ENCODE peak calls at places on chromosomes 12 and 14, in four cellular contexts. M is neural progenitor cell, R is thoracic aorta, O is cardiac muscle cell. J is an unnamed sample. For H3K4me1, the result is how much of the 10 kb centered on the place peaks cover.

GRCh38 chr14:103989034-103989433 is 46.7 kb upstream of the RD3L start:
- DNase-seq in M (no peak), O (no peak), R (no peak), J (no peak)

GRCh38 chr12:75665216-75665615 is 153.8 kb upstream of the KRR1 start:
- DNase-seq in M (no peak), R (no peak), O (no peak), J (no peak)

GRCh38 chr12:12032260-12032761 is 38.4 kb upstream of the BCL2L14 start:
- DNase-seq in R (no peak), M (no peak), O (no peak), J (no peak)

GRCh38 chr14:69573841-69574265 is 818 bp downstream of the CCDC177 start:
- DNase-seq in R (no peak), O (peak), M (peak), J (no peak)

GRCh38 chr12:77161944-77162343 is 96.6 kb upstream of the E2F7 start:
- DNase-seq in O (no peak), M (peak), R (no peak), J (no peak)

GRCh38 chr12:8922544-8922943 is 8.2 kb downstream of the PHC1 start:
- DNase-seq in M (no peak), O (no peak), R (no peak), J (no peak)

GRCh38 chr14:86532219-86532618 is 1002.3 kb downstream of the FLRT2 start:
- DNase-seq in M (no peak), O (peak), R (no peak), J (no peak)

GRCh38 chr14:22882529-22883190 is 362 bp upstream of the REM2 start:
- DNase-seq in R (no peak), M (peak), O (peak), J (peak)

DNA sequence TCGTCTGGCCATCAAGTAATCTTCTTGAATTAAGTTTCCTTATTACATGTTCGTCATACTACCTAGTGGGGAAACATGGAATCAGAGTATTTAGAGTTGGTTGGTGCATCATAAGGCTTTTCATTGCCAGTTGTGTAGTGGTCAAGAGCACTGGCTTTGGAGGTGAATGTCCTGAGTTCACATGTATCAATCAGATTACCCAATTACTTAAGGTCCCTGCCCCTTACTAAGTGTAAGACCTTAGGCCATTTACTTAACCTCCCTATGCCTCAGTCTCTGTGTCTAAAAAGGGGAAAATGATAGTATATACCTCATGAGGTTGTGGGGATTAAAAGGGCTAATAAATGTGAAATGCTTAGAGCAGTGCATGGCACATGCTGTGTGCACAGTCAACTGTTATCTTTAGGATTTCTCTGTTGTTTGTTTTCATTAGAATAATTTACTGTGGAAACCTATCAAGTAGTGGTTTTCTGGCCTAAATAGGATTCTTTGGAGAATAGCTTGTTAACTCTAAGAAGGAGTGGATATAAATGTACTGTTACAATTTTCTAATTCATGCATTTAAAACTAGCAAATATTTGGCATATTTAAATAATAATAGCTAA is 27.0 kb downstream of the MSRB3 start:
- DNase-seq in R (no peak), O (no peak), M (no peak), J (no peak)
- H3K4me1 ChIP-seq in R (half or more), O (under half), M (under half), J (under half)

DNA sequence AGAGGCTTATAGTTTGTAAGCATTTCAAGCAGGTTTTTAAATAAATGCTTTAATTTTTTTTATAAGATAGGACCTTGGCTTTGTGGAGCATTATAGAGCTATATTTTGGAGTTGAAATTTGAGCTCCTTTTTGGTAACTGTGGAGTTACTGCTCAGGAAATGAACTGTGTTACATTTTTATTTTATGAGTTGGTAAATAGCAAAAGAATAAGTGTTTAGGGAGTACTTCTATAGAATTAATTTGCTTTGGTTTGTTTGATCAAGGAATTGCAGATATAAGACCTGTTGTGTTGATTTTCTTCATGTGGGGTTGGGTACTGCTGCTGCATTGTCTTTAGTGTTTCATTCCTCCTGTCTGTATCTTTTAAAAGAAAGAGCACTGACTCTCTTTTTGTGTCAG is 3.5 kb downstream of the ATP2A2 start:
- DNase-seq in R (no peak), O (no peak), M (no peak), J (no peak)
- H3K4me3 ChIP-seq in R (peak), O (peak), M (peak), J (peak)

GRCh38 chr12:54977857-54978256 is 6.7 kb downstream of the TESPA1 start:
- DNase-seq in R (no peak), M (no peak), O (no peak), J (no peak)

GRCh38 chr12:54975875-54976274 is 8.7 kb downstream of the TESPA1 start:
- DNase-seq in M (no peak), O (no peak), R (no peak), J (no peak)

GRCh38 chr12:54974281-54974680 is 10.3 kb downstream of the TESPA1 start:
- DNase-seq in O (no peak), M (no peak), R (no peak), J (no peak)

GRCh38 chr12:54977155-54977554 is 7.4 kb downstream of the TESPA1 start:
- DNase-seq in O (peak), M (no peak), R (no peak), J (no peak)

GRCh38 chr12:54975272-54975671 is 9.3 kb downstream of the TESPA1 start:
- DNase-seq in O (no peak), M (no peak), R (no peak), J (no peak)
- H3K27ac ChIP-seq in O (no peak), M (no peak), R (no peak), J (no peak)

GRCh38 chr14:99205086-99205688 is 66.8 kb downstream of the BCL11B start:
- DNase-seq in O (no peak), M (no peak), R (no peak), J (no peak)
- H3K4me1 ChIP-seq in O (under half), M (under half), R (under half), J (under half)

GRCh38 chr14:68369289-68369925 is 423.5 kb downstream of the ZFP36L1 start:
- DNase-seq in M (no peak), O (no peak), R (no peak), J (no peak)
- H3K4me3 ChIP-seq in M (no peak), O (no peak), R (no peak), J (no peak)

DNA sequence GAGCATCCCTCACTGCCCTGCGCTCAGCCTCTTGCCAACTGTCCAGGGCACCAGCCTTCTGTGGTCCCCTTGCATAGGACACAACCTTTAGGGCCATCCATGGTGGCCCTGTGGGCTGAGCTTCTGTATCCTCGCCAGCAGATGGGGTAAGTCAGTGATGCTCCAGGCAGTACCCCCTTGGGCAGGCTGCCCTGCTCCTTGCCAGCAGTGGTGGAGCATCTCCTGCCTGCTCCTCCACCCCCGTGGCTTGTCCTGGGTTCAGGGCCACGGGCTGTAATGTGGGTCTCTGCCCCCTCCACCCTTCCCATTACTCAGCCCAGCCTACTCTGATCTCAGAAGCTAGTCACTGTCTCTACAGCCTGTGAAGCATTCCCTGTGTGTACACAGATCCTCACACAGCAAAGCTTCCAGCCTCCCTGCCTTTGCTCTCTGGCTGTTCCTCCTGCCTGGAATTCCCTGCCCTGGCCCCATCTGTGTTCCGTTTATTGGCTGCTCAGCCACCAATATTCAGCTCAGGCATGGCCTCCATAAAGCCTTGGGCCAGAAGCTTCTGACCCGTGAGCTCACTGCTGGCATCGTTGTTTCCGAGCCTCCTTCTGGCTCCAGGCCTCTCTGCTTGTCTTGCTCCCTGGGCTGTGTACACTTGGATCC is 177.2 kb upstream of the PRMT8 start:
- DNase-seq in M (peak), R (no peak), O (peak), J (no peak)
- H3K27ac ChIP-seq in M (no peak), R (no peak), O (no peak), J (no peak)

GRCh38 chr14:24965578-24965933 is 84.4 kb downstream of the STXBP6 start:
- DNase-seq in O (no peak), M (no peak), R (no peak), J (no peak)

GRCh38 chr14:24971255-24971654 is 78.7 kb downstream of the STXBP6 start:
- DNase-seq in R (no peak), O (no peak), M (no peak), J (no peak)

GRCh38 chr14:24960816-24961215 is 89.1 kb downstream of the STXBP6 start:
- DNase-seq in R (no peak), O (no peak), M (no peak), J (no peak)

GRCh38 chr14:24964048-24964447 is 85.9 kb downstream of the STXBP6 start:
- DNase-seq in R (no peak), O (no peak), M (peak), J (no peak)

DNA sequence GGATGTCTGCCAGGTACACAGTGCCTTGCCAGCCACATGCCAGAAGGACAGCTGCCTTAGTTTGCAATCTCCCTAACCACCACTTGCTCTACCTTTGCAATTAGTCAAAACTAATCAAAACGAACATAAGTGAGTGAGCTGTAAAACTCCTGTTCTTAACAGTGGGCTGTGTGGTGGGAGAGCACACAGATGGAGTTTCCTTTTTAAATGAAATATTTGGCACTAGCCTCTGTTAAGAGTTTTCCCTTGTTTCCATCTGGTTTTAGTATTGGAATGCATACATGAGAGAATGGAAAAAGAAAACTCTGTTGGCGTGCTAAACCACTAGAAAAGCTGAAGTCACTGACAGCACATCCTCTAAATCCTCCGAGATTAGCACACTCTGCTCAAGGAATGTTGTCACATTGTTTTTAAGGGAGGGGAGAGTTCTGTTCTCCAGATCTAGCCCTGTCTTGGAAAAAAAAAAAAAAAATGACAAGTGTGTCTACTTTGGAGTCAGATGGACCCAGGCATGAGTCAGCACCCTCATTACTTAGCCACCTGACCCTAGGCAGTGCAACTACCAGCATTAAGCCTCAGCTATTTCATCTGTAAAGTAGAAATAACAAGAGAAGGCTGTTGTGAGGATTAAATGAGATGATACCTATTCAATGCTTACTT is 83.9 kb downstream of the STXBP6 start:
- DNase-seq in R (no peak), M (peak), O (peak), J (peak)
- H3K4me1 ChIP-seq in R (under half), M (under half), O (under half), J (under half)

GRCh38 chr14:84250863-84251262 is 1279.1 kb upstream of the FLRT2 start:
- DNase-seq in M (no peak), R (no peak), O (peak), J (no peak)
- H3K4me3 ChIP-seq in M (no peak), R (no peak), O (no peak), J (no peak)

J was measured in tibial artery.